ENCODE peak calls at places on chromosomes 7 and 10, in ten cellular contexts. O is DMS153; T is Right ventricle myocardium inferior; Q is foreskin fibroblast; Y is naive B cell; D is amygdala; X is fibroblast of pulmonary artery; W is HuH-7; F is stimulated activated CD4-positive, alpha-beta T cell treated with anti-CD3 and anti-CD28 coated beads, Interleukin-15, amount 100 ng/mL, for 24 hours; K is ACHN. R is an unnamed sample.
A peak's percentile ranks its signal among the peaks of the same experiment; 100 is the strongest.

GRCh38 chr7:36390199-36391090 is 783 bp downstream of the ANLN start:
- DNase-seq in Y (no peak), K (peak; percentile 97), O (peak; percentile 68), D (peak; percentile 5), W (peak; percentile 81), Q (peak; percentile 95), T (peak; percentile 69), X (peak; percentile 82), F (peak; percentile 86), R (peak; percentile 78)

GRCh38 chr7:76246804-76247389 is 45.2 kb downstream of the SRRM3 start:
- DNase-seq in T (no peak), W (no peak), Y (no peak), Q (no peak), D (no peak), X (no peak), F (no peak), K (no peak), O (no peak), R (no peak)

GRCh38 chr10:32207544-32207943 is 139.4 kb downstream of the EPC1 start:
- DNase-seq in Q (peak; percentile 61), K (peak; percentile 42), D (no peak), O (peak; percentile 0), Y (no peak), W (peak; percentile 68), F (peak; percentile 74), X (peak; percentile 63), T (no peak), R (no peak)

GRCh38 chr7:76220185-76221057 is 18.7 kb downstream of the SRRM3 start:
- DNase-seq in Q (peak; percentile 53), W (no peak), D (no peak), Y (no peak), O (no peak), X (peak; percentile 69), K (peak; percentile 99), T (no peak), F (no peak), R (no peak)

GRCh38 chr7:140525741-140526140 is 46.4 kb upstream of the MKRN1 start:
- DNase-seq in F (peak; percentile 58), D (no peak), K (no peak), X (peak; percentile 61), Y (no peak), T (no peak), O (no peak), Q (no peak), W (no peak), R (no peak)

GRCh38 chr10:92880912-92881311 is 32.6 kb downstream of the EXOC6 start:
- DNase-seq in O (no peak), Q (no peak), Y (no peak), T (no peak), W (no peak), D (no peak), K (no peak), F (no peak), X (no peak), R (no peak)

GRCh38 chr7:116177009-116177408 is 33.3 kb upstream of the TES start:
- DNase-seq in T (no peak), W (no peak), Y (no peak), Q (peak; percentile 69), D (no peak), K (no peak), F (no peak), X (peak; percentile 72), O (no peak), R (no peak)

GRCh38 chr7:22414424-22414823 is 57.5 kb upstream of the RAPGEF5 start:
- DNase-seq in Y (no peak), F (no peak), T (no peak), W (no peak), K (no peak), D (no peak), O (no peak), X (no peak), Q (no peak), R (no peak)

GRCh38 chr10:6592080-6592479 is 12.0 kb upstream of the PRKCQ start:
- DNase-seq in O (no peak), Y (no peak), Q (no peak), F (no peak), K (no peak), T (no peak), X (no peak), W (no peak), D (no peak), R (no peak)

GRCh38 chr10:121216721-121217181 is 365.6 kb downstream of the WDR11 start:
- DNase-seq in K (no peak), X (no peak), T (no peak), F (no peak), D (peak; percentile 70), Y (no peak), Q (no peak), O (no peak), W (no peak), R (no peak)

GRCh38 chr7:157690833-157691382 is 354.1 kb downstream of the DNAJB6 start:
- DNase-seq in X (peak; percentile 63), K (no peak), D (peak; percentile 36), T (peak; percentile 81), F (no peak), Q (peak; percentile 67), O (peak; percentile 57), Y (no peak), W (no peak), R (peak; percentile 79)

GRCh38 chr7:77940647-77941046 is 142.1 kb downstream of the PHTF2 start:
- DNase-seq in F (peak; percentile 19), O (no peak), K (peak; percentile 62), Q (peak; percentile 60), W (peak; percentile 8), D (no peak), T (no peak), Y (no peak), X (peak; percentile 65), R (no peak)

GRCh38 chr7:103914147-103914899 is 75.1 kb downstream of the RELN start:
- DNase-seq in Y (no peak), F (no peak), T (no peak), W (no peak), K (no peak), O (no peak), X (no peak), D (no peak), Q (no peak), R (no peak)

GRCh38 chr7:1890289-1891235 is 220.5 kb downstream of the ELFN1 start:
- DNase-seq in O (no peak), Y (no peak), X (no peak), F (no peak), K (no peak), T (peak; percentile 63), D (no peak), Q (no peak), W (no peak), R (no peak)

GRCh38 chr10:119250641-119251314 is 43.4 kb downstream of the GRK5 start:
- DNase-seq in Y (no peak), X (peak; percentile 89), T (no peak), O (no peak), D (no peak), W (no peak), Q (peak; percentile 77), F (peak; percentile 30), K (peak; percentile 41), R (no peak)

GRCh38 chr7:105638942-105639495 is 57.7 kb upstream of the EFCAB10 start:
- DNase-seq in T (no peak), X (no peak), O (peak; percentile 86), K (no peak), D (no peak), Q (no peak), Y (no peak), F (no peak), W (no peak), R (no peak)

GRCh38 chr7:57198801-57199200 is 66.6 kb upstream of the ZNF479 start:
- DNase-seq in Q (no peak), W (no peak), T (no peak), K (no peak), D (no peak), X (no peak), Y (no peak), O (no peak), F (no peak), R (peak; percentile 29)

GRCh38 chr10:59847888-59848287 is 58.5 kb downstream of the CCDC6 start:
- DNase-seq in X (no peak), Y (no peak), F (no peak), T (no peak), K (no peak), W (no peak), O (no peak), Q (no peak), D (no peak), R (no peak)

GRCh38 chr10:71634531-71635164 is 84.9 kb downstream of the C10orf105 start:
- DNase-seq in K (no peak), D (no peak), F (no peak), X (no peak), Q (no peak), Y (no peak), O (no peak), T (no peak), W (no peak), R (no peak)

R was measured in coronary artery.